ENCODE peak calls at places on chromosomes 5 and 9, in six cellular contexts. M, L, A, V, H and Y are unnamed samples.

GRCh38 chr9:86601697-86602096 is 247.5 kb upstream of the TUT7 start:
- DNase-seq in A (peak), M (no peak), V (no peak), H (no peak), L (no peak), Y (no peak)

GRCh38 chr5:14123974-14124482 is 19.1 kb upstream of the TRIO start:
- DNase-seq in H (no peak), V (no peak), M (no peak), A (no peak), L (no peak), Y (no peak)

GRCh38 chr5:97231025-97231636 is 48.1 kb upstream of the RIOK2 start:
- DNase-seq in H (no peak), V (peak), A (peak), M (peak), L (peak), Y (peak)

GRCh38 chr5:5104550-5104949 is 35.6 kb upstream of the ADAMTS16 start:
- DNase-seq in A (no peak), H (no peak), V (no peak), M (no peak), L (peak), Y (no peak)

GRCh38 chr5:65986796-65987195 is 60.4 kb downstream of the ERBIN start:
- DNase-seq in L (no peak), H (no peak), A (no peak), M (no peak), V (no peak), Y (no peak)

GRCh38 chr9:113622600-113623400 is 159.3 kb downstream of the RGS3 start:
- DNase-seq in M (peak), V (peak), H (peak), A (peak), L (peak), Y (no peak)

GRCh38 chr5:149166128-149166527 is 24.8 kb downstream of the ABLIM3 start:
- DNase-seq in V (no peak), L (no peak), A (peak), M (peak), H (no peak), Y (no peak)

GRCh38 chr9:128160603-128160987 is 530 bp downstream of the BBLN start:
- DNase-seq in A (peak), H (no peak), V (no peak), M (peak), L (peak), Y (no peak)

GRCh38 chr5:139797856-139798510 is 2.4 kb downstream of the PSD2 start:
- DNase-seq in H (no peak), A (no peak), V (no peak), M (no peak), L (no peak), Y (no peak)

GRCh38 chr5:175689147-175689991 is 31.5 kb downstream of the HRH2 start:
- DNase-seq in H (no peak), V (no peak), L (no peak), A (no peak), M (no peak), Y (no peak)

GRCh38 chr5:34411470-34412346 is 244.4 kb upstream of the RAI14 start:
- DNase-seq in V (peak), L (peak), M (no peak), A (peak), H (peak), Y (no peak)

GRCh38 chr9:121261107-121261460 is 6.9 kb upstream of the GSN start:
- DNase-seq in L (no peak), V (peak), M (peak), H (no peak), A (no peak), Y (no peak)

GRCh38 chr9:80061096-80061495 is 489.3 kb downstream of the TLE4 start:
- DNase-seq in H (no peak), V (no peak), M (no peak), A (peak), L (no peak), Y (no peak)

GRCh38 chr5:124001216-124001615 is 489.2 kb downstream of the CSNK1G3 start:
- DNase-seq in M (no peak), L (peak), H (no peak), V (no peak), A (no peak), Y (peak)

GRCh38 chr9:29816954-29817703 is 2243.8 kb upstream of the C9orf72 start:
- DNase-seq in M (no peak), H (no peak), L (no peak), A (no peak), V (no peak), Y (no peak)

GRCh38 chr5:171622010-171622409 is 163.6 kb upstream of the SMIM23 start:
- DNase-seq in M (no peak), A (no peak), H (no peak), V (no peak), L (no peak), Y (no peak)

DNA sequence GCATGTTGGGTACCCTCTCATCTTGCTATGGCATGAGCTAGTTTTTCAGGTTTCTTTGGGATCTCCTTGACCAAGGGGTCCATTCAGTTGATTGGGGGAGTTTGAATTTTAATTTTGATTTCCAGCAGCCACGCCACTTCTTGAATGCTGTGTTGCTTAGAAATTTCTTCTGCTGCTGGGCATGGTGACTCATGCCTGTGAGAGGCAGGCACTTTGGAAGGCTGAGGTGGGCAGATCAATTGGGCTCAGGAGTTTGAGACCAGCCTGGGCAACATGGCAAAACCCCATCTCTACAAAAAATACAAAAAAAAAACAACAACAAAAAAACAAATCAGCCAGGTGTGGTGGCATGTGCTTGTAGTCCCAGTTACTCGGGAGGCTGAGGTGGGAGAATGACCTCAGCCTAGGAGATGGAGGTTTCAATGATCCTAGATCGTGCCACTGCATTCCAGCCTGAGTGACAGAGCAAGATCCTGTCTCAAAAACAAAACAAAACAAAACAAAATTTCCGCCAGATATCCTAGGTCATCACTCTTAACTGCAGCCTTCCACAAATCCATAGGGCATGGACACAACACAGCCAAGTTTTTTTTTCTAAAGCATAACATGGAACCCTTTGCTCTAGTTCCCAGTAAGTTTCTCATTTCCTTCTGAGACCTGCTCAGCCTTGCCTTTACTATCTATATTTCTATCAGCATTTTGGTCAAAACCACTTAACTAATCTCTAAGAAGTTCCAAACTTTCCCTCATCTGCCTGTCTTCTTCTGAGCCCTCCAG is 17.7 kb downstream of the TMC1 start:
- DNase-seq in L (no peak), M (no peak), A (no peak), H (no peak), V (no peak), Y (no peak)
- H2BK5ac ChIP-seq in L (no peak), M (no peak), A (no peak), H (no peak), V (no peak), Y (no peak)

GRCh38 chr5:147046226-147046625 is 167.7 kb upstream of the PPP2R2B start:
- DNase-seq in A (no peak), M (peak), V (no peak), H (no peak), L (peak), Y (no peak)

GRCh38 chr5:147040856-147041255 is 162.3 kb upstream of the PPP2R2B start:
- DNase-seq in L (peak), M (no peak), V (no peak), H (no peak), A (no peak), Y (no peak)

GRCh38 chr5:147050172-147050571 is 171.6 kb upstream of the PPP2R2B start:
- DNase-seq in M (no peak), V (no peak), L (no peak), A (no peak), H (no peak), Y (no peak)

GRCh38 chr5:147046894-147047293 is 168.3 kb upstream of the PPP2R2B start:
- DNase-seq in V (no peak), H (no peak), M (no peak), A (no peak), L (no peak), Y (no peak)

GRCh38 chr5:147044868-147045267 is 166.3 kb upstream of the PPP2R2B start:
- DNase-seq in V (no peak), A (no peak), M (no peak), L (no peak), H (no peak), Y (no peak)
- H2BK15ac ChIP-seq in V (no peak), A (no peak), M (no peak), L (no peak), H (no peak), Y (no peak)

GRCh38 chr9:27184556-27185351 is 75.7 kb downstream of the TEK start:
- DNase-seq in L (no peak), H (no peak), A (no peak), M (peak), V (no peak), Y (no peak)

GRCh38 chr9:27183151-27183550 is 74.1 kb downstream of the TEK start:
- DNase-seq in V (no peak), L (no peak), A (no peak), M (no peak), H (no peak), Y (no peak)

GRCh38 chr9:27182421-27182820 is 73.4 kb downstream of the TEK start:
- DNase-seq in L (no peak), A (no peak), V (no peak), M (no peak), H (no peak), Y (no peak)

GRCh38 chr9:27181381-27181780 is 72.4 kb downstream of the TEK start:
- DNase-seq in M (no peak), H (no peak), L (no peak), A (peak), V (no peak), Y (no peak)

GRCh38 chr9:27183701-27184100 is 74.7 kb downstream of the TEK start:
- DNase-seq in V (no peak), L (no peak), M (peak), H (no peak), A (peak), Y (no peak)
- H3K4me2 ChIP-seq in V (no peak), L (no peak), M (no peak), H (no peak), A (no peak), Y (no peak)

GRCh38 chr5:1436681-1437080 is 8.6 kb downstream of the SLC6A3 start:
- DNase-seq in V (no peak), L (no peak), H (no peak), A (no peak), M (no peak), Y (no peak)

GRCh38 chr5:1437452-1437851 is 7.8 kb downstream of the SLC6A3 start:
- DNase-seq in V (peak), L (peak), A (peak), H (no peak), M (peak), Y (no peak)

GRCh38 chr5:1437876-1438559 is 7.2 kb downstream of the SLC6A3 start:
- DNase-seq in H (no peak), V (no peak), L (no peak), M (no peak), A (no peak), Y (no peak)

GRCh38 chr5:1436036-1436435 is 9.2 kb downstream of the SLC6A3 start:
- DNase-seq in V (no peak), M (no peak), A (no peak), H (no peak), L (no peak), Y (no peak)

GRCh38 chr5:1435369-1435768 is 9.9 kb downstream of the SLC6A3 start:
- DNase-seq in A (no peak), H (no peak), V (no peak), M (no peak), L (no peak), Y (no peak)
- H2BK5ac ChIP-seq in A (no peak), H (no peak), V (no peak), M (no peak), L (no peak), Y (no peak)

GRCh38 chr9:98854206-98854756 is 46.8 kb downstream of the GALNT12 start:
- DNase-seq in L (no peak), H (no peak), M (no peak), V (no peak), A (peak), Y (no peak)
- H2BK15ac ChIP-seq in L (no peak), H (no peak), M (no peak), V (no peak), A (peak), Y (no peak)

DNA sequence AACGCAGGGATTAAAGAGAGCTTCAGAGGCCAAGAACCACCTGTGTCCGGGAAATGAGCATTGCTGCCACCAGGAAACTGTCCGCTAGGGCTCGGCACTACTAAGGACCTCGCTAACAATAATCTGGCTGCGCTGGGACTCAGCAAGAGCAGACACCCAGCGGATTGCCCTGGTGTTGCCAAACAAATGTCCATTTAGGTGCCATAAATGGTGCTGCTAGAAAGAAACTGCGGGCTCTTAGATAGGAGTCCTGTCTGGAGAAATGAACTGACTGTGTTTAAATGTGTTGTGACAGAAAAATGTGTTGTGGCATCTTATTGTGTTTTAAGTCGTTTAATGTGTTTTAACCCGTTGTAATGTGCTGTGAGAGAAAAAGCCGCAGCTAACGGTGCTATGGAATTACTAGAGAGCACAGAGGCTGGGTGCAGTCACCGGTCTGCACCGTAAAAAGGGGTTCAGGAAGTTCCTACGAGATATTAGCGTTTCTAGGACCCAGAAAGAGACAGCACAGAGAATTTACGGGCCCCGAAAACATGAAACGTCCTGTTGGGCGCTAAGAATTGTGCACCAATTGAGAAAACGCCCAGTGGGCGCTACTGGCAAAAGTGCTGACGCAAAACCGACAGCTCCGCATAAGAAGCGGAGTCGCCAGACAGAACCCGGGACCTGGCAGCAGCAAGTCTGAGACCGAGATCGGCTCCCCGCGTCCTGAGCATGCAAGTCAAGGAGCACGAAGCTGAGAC is 90.6 kb downstream of the ANXA2R start:
- DNase-seq in A (peak), M (no peak), H (no peak), V (no peak), L (no peak), Y (no peak)
- H3K4me2 ChIP-seq in A (peak), M (no peak), H (no peak), V (no peak), L (no peak), Y (no peak)